ENCODE peak calls at places on chromosomes 4 and X, in nine cellular contexts. One of them, this sample, is unnamed.

GRCh38 chrX:38375888-38376287 is 23.5 kb downstream of the OTC start:
- DNase-seq in coronary artery: no peak
- DNase-seq in cardiac muscle cell: peak
- DNase-seq in lower lobe of right lung: no peak
- DNase-seq in neural crest cell: peak
- DNase-seq in RWPE1: no peak
- DNase-seq in OCI-LY7: peak
- DNase-seq in GM12865: peak
- DNase-seq in hepatocyte: peak
- DNase-seq in this sample: no peak

GRCh38 chr4:137510866-137511265 is 21.4 kb downstream of the PCDH18 start:
- DNase-seq in coronary artery: no peak
- DNase-seq in cardiac muscle cell: no peak
- DNase-seq in lower lobe of right lung: no peak
- DNase-seq in neural crest cell: no peak
- DNase-seq in RWPE1: peak
- DNase-seq in OCI-LY7: no peak
- DNase-seq in GM12865: no peak
- DNase-seq in hepatocyte: peak
- DNase-seq in this sample: no peak

GRCh38 chr4:99711657-99712056 is 54.0 kb upstream of the C4orf54 start:
- DNase-seq in coronary artery: no peak
- DNase-seq in cardiac muscle cell: no peak
- DNase-seq in lower lobe of right lung: no peak
- DNase-seq in neural crest cell: no peak
- DNase-seq in RWPE1: no peak
- DNase-seq in OCI-LY7: no peak
- DNase-seq in GM12865: no peak
- DNase-seq in hepatocyte: no peak
- DNase-seq in this sample: no peak

GRCh38 chr4:65651031-65651430 is 19.3 kb downstream of the EPHA5 start:
- DNase-seq in coronary artery: no peak
- DNase-seq in cardiac muscle cell: no peak
- DNase-seq in lower lobe of right lung: no peak
- DNase-seq in neural crest cell: no peak
- DNase-seq in RWPE1: no peak
- DNase-seq in OCI-LY7: no peak
- DNase-seq in GM12865: no peak
- DNase-seq in hepatocyte: no peak
- DNase-seq in this sample: no peak

GRCh38 chr4:76767983-76768382 is 130.0 kb downstream of the SOWAHB start:
- DNase-seq in coronary artery: no peak
- DNase-seq in cardiac muscle cell: no peak
- DNase-seq in lower lobe of right lung: no peak
- DNase-seq in neural crest cell: no peak
- DNase-seq in RWPE1: no peak
- DNase-seq in OCI-LY7: no peak
- DNase-seq in GM12865: no peak
- DNase-seq in hepatocyte: no peak
- DNase-seq in this sample: no peak

GRCh38 chr4:54527532-54527931 is 130.2 kb upstream of the KIT start:
- DNase-seq in coronary artery: no peak
- DNase-seq in cardiac muscle cell: no peak
- DNase-seq in lower lobe of right lung: no peak
- DNase-seq in neural crest cell: no peak
- DNase-seq in RWPE1: no peak
- DNase-seq in OCI-LY7: no peak
- DNase-seq in GM12865: no peak
- DNase-seq in hepatocyte: no peak
- DNase-seq in this sample: no peak

GRCh38 chr4:135144498-135144897 is 942.9 kb upstream of the PABPC4L start:
- DNase-seq in coronary artery: no peak
- DNase-seq in cardiac muscle cell: no peak
- DNase-seq in lower lobe of right lung: no peak
- DNase-seq in neural crest cell: no peak
- DNase-seq in RWPE1: no peak
- DNase-seq in OCI-LY7: no peak
- DNase-seq in GM12865: no peak
- DNase-seq in hepatocyte: no peak
- DNase-seq in this sample: no peak

GRCh38 chr4:53804719-53805118 is 213.4 kb upstream of the LNX1 start:
- DNase-seq in coronary artery: no peak
- DNase-seq in cardiac muscle cell: no peak
- DNase-seq in lower lobe of right lung: peak
- DNase-seq in neural crest cell: no peak
- DNase-seq in RWPE1: peak
- DNase-seq in OCI-LY7: peak
- DNase-seq in GM12865: peak
- DNase-seq in hepatocyte: peak
- DNase-seq in this sample: no peak

GRCh38 chrX:19715711-19716638 is 171.4 kb downstream of the SH3KBP1 start:
- DNase-seq in coronary artery: no peak
- DNase-seq in cardiac muscle cell: no peak
- DNase-seq in lower lobe of right lung: no peak
- DNase-seq in neural crest cell: no peak
- DNase-seq in RWPE1: no peak
- DNase-seq in OCI-LY7: no peak
- DNase-seq in GM12865: no peak
- DNase-seq in hepatocyte: no peak
- DNase-seq in this sample: no peak

GRCh38 chr4:84917869-84918600 is 48.5 kb downstream of the WDFY3 start:
- DNase-seq in coronary artery: no peak
- DNase-seq in cardiac muscle cell: no peak
- DNase-seq in lower lobe of right lung: no peak
- DNase-seq in neural crest cell: no peak
- DNase-seq in RWPE1: no peak
- DNase-seq in OCI-LY7: no peak
- DNase-seq in GM12865: no peak
- DNase-seq in hepatocyte: no peak
- DNase-seq in this sample: no peak

GRCh38 chr4:126191536-126191935 is 876.8 kb downstream of the FAT4 start:
- DNase-seq in coronary artery: no peak
- DNase-seq in cardiac muscle cell: no peak
- DNase-seq in lower lobe of right lung: no peak
- DNase-seq in neural crest cell: no peak
- DNase-seq in RWPE1: no peak
- DNase-seq in OCI-LY7: no peak
- DNase-seq in GM12865: no peak
- DNase-seq in hepatocyte: no peak
- DNase-seq in this sample: no peak

GRCh38 chr4:73440653-73441052 is 4.6 kb downstream of the AFP start:
- DNase-seq in coronary artery: no peak
- DNase-seq in cardiac muscle cell: no peak
- DNase-seq in lower lobe of right lung: no peak
- DNase-seq in neural crest cell: no peak
- DNase-seq in RWPE1: no peak
- DNase-seq in OCI-LY7: no peak
- DNase-seq in GM12865: no peak
- DNase-seq in hepatocyte: no peak
- DNase-seq in this sample: no peak

GRCh38 chr4:87009095-87009648 is 74.4 kb downstream of the AFF1 start:
- DNase-seq in coronary artery: no peak
- DNase-seq in cardiac muscle cell: no peak
- DNase-seq in lower lobe of right lung: no peak
- DNase-seq in neural crest cell: no peak
- DNase-seq in RWPE1: no peak
- DNase-seq in OCI-LY7: peak
- DNase-seq in GM12865: peak
- DNase-seq in hepatocyte: no peak
- DNase-seq in this sample: no peak

GRCh38 chrX:47366051-47366722 is 4.2 kb upstream of the ZNF157 start:
- DNase-seq in coronary artery: peak
- DNase-seq in cardiac muscle cell: peak
- DNase-seq in lower lobe of right lung: peak
- DNase-seq in neural crest cell: peak
- DNase-seq in RWPE1: peak
- DNase-seq in OCI-LY7: peak
- DNase-seq in GM12865: peak
- DNase-seq in hepatocyte: peak
- DNase-seq in this sample: no peak
- TF ChIP-seq CTCF in coronary artery: no peak
- TF ChIP-seq CTCF in cardiac muscle cell: peak
- TF ChIP-seq CTCF in lower lobe of right lung: no peak
- TF ChIP-seq CTCF in neural crest cell: no peak
- TF ChIP-seq CTCF in RWPE1: no peak
- TF ChIP-seq CTCF in OCI-LY7: no peak
- TF ChIP-seq CTCF in GM12865: no peak
- TF ChIP-seq CTCF in hepatocyte: no peak
- TF ChIP-seq CTCF in this sample: peak

GRCh38 chr4:151529187-151529586 is 120.2 kb downstream of the FHIP1A start:
- DNase-seq in coronary artery: no peak
- DNase-seq in cardiac muscle cell: no peak
- DNase-seq in lower lobe of right lung: no peak
- DNase-seq in neural crest cell: no peak
- DNase-seq in RWPE1: no peak
- DNase-seq in OCI-LY7: no peak
- DNase-seq in GM12865: no peak
- DNase-seq in hepatocyte: no peak
- DNase-seq in this sample: no peak
- TF ChIP-seq CTCF in coronary artery: no peak
- TF ChIP-seq CTCF in cardiac muscle cell: no peak
- TF ChIP-seq CTCF in lower lobe of right lung: no peak
- TF ChIP-seq CTCF in neural crest cell: no peak
- TF ChIP-seq CTCF in RWPE1: no peak
- TF ChIP-seq CTCF in OCI-LY7: no peak
- TF ChIP-seq CTCF in GM12865: no peak
- TF ChIP-seq CTCF in hepatocyte: no peak
- TF ChIP-seq CTCF in this sample: no peak

GRCh38 chrX:137430984-137431475 is 134.9 kb upstream of the ZIC3 start:
- DNase-seq in coronary artery: no peak
- DNase-seq in cardiac muscle cell: no peak
- DNase-seq in lower lobe of right lung: no peak
- DNase-seq in neural crest cell: no peak
- DNase-seq in RWPE1: no peak
- DNase-seq in OCI-LY7: no peak
- DNase-seq in GM12865: no peak
- DNase-seq in hepatocyte: no peak
- DNase-seq in this sample: no peak
- TF ChIP-seq CTCF in coronary artery: no peak
- TF ChIP-seq CTCF in cardiac muscle cell: no peak
- TF ChIP-seq CTCF in lower lobe of right lung: no peak
- TF ChIP-seq CTCF in neural crest cell: no peak
- TF ChIP-seq CTCF in RWPE1: no peak
- TF ChIP-seq CTCF in OCI-LY7: no peak
- TF ChIP-seq CTCF in GM12865: no peak
- TF ChIP-seq CTCF in hepatocyte: no peak
- TF ChIP-seq CTCF in this sample: no peak

DNA sequence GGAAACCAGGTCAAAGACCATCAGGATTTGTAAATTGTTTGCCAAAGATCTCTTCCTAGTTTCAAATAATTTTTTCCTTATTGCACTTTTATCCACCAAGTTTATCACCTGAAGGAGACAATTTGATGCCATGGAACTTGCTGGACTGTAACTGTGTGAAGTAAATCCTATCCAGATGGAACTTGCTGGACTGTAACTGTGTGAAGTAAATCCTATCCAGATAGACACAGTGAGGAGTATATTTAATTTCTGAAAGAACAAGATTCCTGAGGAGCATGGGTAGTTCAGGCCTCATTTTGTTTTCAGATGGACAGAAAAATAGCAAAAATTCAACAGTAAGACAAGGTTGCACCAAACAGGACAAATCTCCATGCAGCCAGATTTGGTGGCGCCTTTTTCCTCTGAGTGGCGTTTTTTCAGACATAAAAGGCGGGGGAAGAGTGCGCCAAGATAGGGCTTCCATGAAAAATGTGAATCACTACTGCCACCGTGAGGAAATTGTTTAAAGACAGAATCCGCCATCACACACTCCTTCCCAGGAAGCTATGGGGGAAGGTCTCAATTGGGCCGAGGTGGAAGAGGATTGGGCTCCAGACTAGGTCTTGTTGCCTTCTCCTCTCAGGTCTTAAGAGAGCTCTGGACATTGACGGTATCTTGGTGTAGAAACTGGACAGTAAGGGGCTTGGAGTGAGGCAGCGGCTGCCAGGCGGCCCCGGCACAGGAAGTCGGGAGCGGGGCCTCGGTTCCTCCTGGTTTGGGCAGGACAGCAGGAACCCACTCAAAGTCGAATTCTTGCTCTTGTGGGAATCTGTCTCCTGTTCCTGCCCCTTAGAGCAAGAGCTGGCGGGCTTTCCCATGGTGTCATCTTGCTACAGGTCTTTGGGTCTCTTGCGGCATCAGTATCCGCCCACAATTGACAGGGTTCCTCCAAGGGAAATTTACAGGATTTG is 234.7 kb downstream of the OR13H1 start:
- DNase-seq in coronary artery: peak
- DNase-seq in cardiac muscle cell: no peak
- DNase-seq in lower lobe of right lung: no peak
- DNase-seq in neural crest cell: no peak
- DNase-seq in RWPE1: no peak
- DNase-seq in OCI-LY7: no peak
- DNase-seq in GM12865: peak
- DNase-seq in hepatocyte: no peak
- DNase-seq in this sample: no peak
- TF ChIP-seq CTCF in coronary artery: peak
- TF ChIP-seq CTCF in cardiac muscle cell: no peak
- TF ChIP-seq CTCF in lower lobe of right lung: no peak
- TF ChIP-seq CTCF in neural crest cell: no peak
- TF ChIP-seq CTCF in RWPE1: no peak
- TF ChIP-seq CTCF in OCI-LY7: no peak
- TF ChIP-seq CTCF in GM12865: no peak
- TF ChIP-seq CTCF in hepatocyte: no peak
- TF ChIP-seq CTCF in this sample: no peak

GRCh38 chr4:159296061-159296460 is 193.2 kb downstream of the RAPGEF2 start:
- DNase-seq in coronary artery: no peak
- DNase-seq in cardiac muscle cell: no peak
- DNase-seq in lower lobe of right lung: no peak
- DNase-seq in neural crest cell: no peak
- DNase-seq in RWPE1: peak
- DNase-seq in OCI-LY7: no peak
- DNase-seq in GM12865: no peak
- DNase-seq in hepatocyte: no peak
- DNase-seq in this sample: no peak

GRCh38 chr4:159290321-159291030 is 187.6 kb downstream of the RAPGEF2 start:
- DNase-seq in coronary artery: no peak
- DNase-seq in cardiac muscle cell: no peak
- DNase-seq in lower lobe of right lung: no peak
- DNase-seq in neural crest cell: no peak
- DNase-seq in RWPE1: no peak
- DNase-seq in OCI-LY7: no peak
- DNase-seq in GM12865: no peak
- DNase-seq in hepatocyte: no peak
- DNase-seq in this sample: no peak

GRCh38 chr4:159291176-159291575 is 188.3 kb downstream of the RAPGEF2 start:
- DNase-seq in coronary artery: no peak
- DNase-seq in cardiac muscle cell: no peak
- DNase-seq in lower lobe of right lung: no peak
- DNase-seq in neural crest cell: no peak
- DNase-seq in RWPE1: no peak
- DNase-seq in OCI-LY7: no peak
- DNase-seq in GM12865: no peak
- DNase-seq in hepatocyte: no peak
- DNase-seq in this sample: no peak

GRCh38 chr4:159289682-159290081 is 186.8 kb downstream of the RAPGEF2 start:
- DNase-seq in coronary artery: no peak
- DNase-seq in cardiac muscle cell: no peak
- DNase-seq in lower lobe of right lung: no peak
- DNase-seq in neural crest cell: no peak
- DNase-seq in RWPE1: no peak
- DNase-seq in OCI-LY7: no peak
- DNase-seq in GM12865: no peak
- DNase-seq in hepatocyte: no peak
- DNase-seq in this sample: no peak

GRCh38 chr4:159292137-159292896 is 189.4 kb downstream of the RAPGEF2 start:
- DNase-seq in coronary artery: no peak
- DNase-seq in cardiac muscle cell: peak
- DNase-seq in lower lobe of right lung: no peak
- DNase-seq in neural crest cell: no peak
- DNase-seq in RWPE1: no peak
- DNase-seq in OCI-LY7: no peak
- DNase-seq in GM12865: no peak
- DNase-seq in hepatocyte: no peak
- DNase-seq in this sample: no peak
- TF ChIP-seq CTCF in coronary artery: no peak
- TF ChIP-seq CTCF in cardiac muscle cell: no peak
- TF ChIP-seq CTCF in lower lobe of right lung: no peak
- TF ChIP-seq CTCF in neural crest cell: no peak
- TF ChIP-seq CTCF in RWPE1: no peak
- TF ChIP-seq CTCF in OCI-LY7: no peak
- TF ChIP-seq CTCF in GM12865: no peak
- TF ChIP-seq CTCF in hepatocyte: peak
- TF ChIP-seq CTCF in this sample: no peak

This sample was measured in chondrocyte.